ENCODE peak calls at places on chromosome 22, in seven cellular contexts. P, K, T, R, D, J and V are unnamed samples.

GRCh38 chr22:46714550-46714949 is 23.5 kb downstream of the CERK start:
- DNase-seq in P (no peak), K (no peak), T (no peak), R (peak; percentile 68), D (no peak), J (peak; percentile 40), V (no peak)

GRCh38 chr22:38907767-38908166 is 35.8 kb upstream of the CBX6 start:
- DNase-seq in P (no peak), K (no peak), T (no peak), R (no peak), D (no peak), J (no peak), V (no peak)

GRCh38 chr22:39423976-39424375 is 24.4 kb downstream of the TAB1 start:
- DNase-seq in P (no peak), K (no peak), T (no peak), R (no peak), D (no peak), J (no peak), V (no peak)

GRCh38 chr22:25572708-25573161 is 8.3 kb downstream of the GRK3 start:
- DNase-seq in P (no peak), K (no peak), T (no peak), R (no peak), D (no peak), J (no peak), V (no peak)

GRCh38 chr22:46699091-46699490 is 39.0 kb downstream of the CERK start:
- DNase-seq in P (no peak), K (no peak), T (no peak), R (no peak), D (no peak), J (no peak), V (no peak)

GRCh38 chr22:41237707-41238569 is 2.8 kb downstream of the CHADL start:
- DNase-seq in P (peak; percentile 23), K (peak; percentile 84), T (no peak), R (peak; percentile 36), D (no peak), J (peak; percentile 40), V (no peak)

GRCh38 chr22:41123151-41123550 is 30.8 kb downstream of the EP300 start:
- DNase-seq in P (no peak), K (no peak), T (no peak), R (peak; percentile 31), D (no peak), J (peak; percentile 36), V (no peak)

GRCh38 chr22:47618180-47618579 is 855.7 kb downstream of the TBC1D22A start:
- DNase-seq in P (no peak), K (no peak), T (no peak), R (no peak), D (no peak), J (no peak), V (no peak)

GRCh38 chr22:30204015-30204741 is 42.4 kb downstream of the LIF start:
- DNase-seq in P (no peak), K (no peak), T (peak; percentile 25), R (no peak), D (no peak), J (no peak), V (no peak)

GRCh38 chr22:30204742-30205111 is 41.8 kb downstream of the LIF start:
- DNase-seq in P (no peak), K (no peak), T (peak; percentile 66), R (peak; percentile 86), D (peak; percentile 31), J (peak; percentile 88), V (peak; percentile 69)

GRCh38 chr22:30206964-30207363 is 39.6 kb downstream of the LIF start:
- DNase-seq in P (no peak), K (no peak), T (no peak), R (peak; percentile 96), D (peak; percentile 80), J (peak; percentile 90), V (peak; percentile 93)

GRCh38 chr22:30202531-30203006 is 44.0 kb downstream of the LIF start:
- DNase-seq in P (no peak), K (no peak), T (no peak), R (peak; percentile 61), D (peak; percentile 31), J (peak; percentile 84), V (no peak)

DNA sequence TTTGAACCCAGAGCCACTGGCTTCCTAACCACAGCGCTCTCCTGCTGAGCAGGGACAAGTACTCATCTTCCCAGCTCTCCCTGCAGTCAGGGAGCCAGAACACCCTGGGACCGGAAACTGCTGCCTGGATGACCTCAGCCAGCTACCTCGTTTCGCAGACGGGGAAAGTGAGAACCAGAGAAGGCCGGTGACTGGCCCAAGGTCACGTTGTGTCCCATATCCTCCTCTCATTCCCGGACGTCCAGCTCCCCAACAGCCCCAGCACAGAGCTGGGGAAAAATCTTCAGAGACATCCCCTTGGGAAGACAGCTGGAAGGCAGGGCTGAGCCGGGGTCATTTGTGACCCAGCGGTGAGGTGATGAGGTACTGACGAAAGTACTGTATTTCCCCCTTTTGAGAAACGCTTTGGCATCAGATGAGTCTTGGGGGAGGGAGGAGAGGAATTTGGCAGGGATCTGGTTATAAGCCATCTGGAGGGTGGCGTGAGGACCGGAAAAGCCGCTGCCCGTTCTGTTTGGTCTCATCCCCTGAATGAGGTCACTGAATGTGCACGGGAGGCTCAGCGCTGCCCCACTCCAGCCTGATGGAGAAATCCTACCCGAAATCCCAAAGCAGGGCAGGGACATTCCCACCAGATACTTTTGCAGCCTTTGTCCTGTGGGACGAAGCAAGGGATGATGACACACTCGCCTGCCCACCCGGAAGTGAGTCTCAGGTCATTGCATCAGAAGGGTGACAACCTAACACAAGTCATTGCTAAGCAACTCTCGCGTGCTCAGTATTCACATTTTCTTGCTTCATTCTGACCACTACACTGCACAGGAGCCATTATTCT is 41.1 kb downstream of the LIF start:
- DNase-seq in P (no peak), K (no peak), T (peak; percentile 39), R (peak; percentile 99), D (peak; percentile 90), J (peak; percentile 97), V (peak; percentile 99)
- H3K4me3 ChIP-seq in P (no peak overlapping the region), K (no peak overlapping the region), T (peak overlapping the region; percentile 4), R (no peak overlapping the region), D (no peak overlapping the region), J (no peak overlapping the region), V (no peak overlapping the region)

DNA sequence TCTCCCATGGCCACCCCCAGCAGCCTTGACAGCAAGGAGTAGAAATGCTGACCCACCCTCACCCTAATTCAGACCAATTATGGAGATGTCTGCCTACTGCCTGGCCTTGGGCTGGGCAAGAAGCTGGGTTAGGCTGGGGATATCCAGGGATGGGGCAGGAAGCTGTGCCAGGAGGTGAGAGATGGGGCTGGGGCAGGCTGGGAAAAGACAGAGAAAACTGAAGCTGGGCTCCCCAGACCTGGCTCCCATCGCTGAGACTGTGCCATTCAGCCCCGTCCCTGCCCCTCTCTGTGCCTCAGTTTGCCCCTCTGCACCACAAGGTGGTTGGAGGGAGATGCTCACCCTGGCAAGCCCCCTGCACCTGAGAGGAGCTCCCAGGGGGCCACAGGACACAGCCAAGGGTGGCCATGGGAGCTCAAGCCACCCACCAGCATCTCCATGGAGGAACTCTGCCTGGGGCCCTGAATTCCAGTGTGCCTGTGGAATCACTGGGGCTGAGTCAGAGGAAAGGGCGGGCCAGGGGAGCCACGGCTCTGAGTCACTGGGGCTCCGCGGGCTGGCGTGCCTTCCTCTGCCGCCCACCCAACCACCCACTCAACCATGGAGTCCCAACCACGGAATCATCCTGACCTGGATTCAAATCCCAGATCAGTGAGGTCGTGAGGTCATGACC is 6.0 kb upstream of the CARD10 start:
- DNase-seq in P (no peak), K (no peak), T (no peak), R (peak; percentile 75), D (peak; percentile 37), J (peak; percentile 74), V (peak; percentile 54)
- H3K4me3 ChIP-seq in P (no peak overlapping the region), K (no peak overlapping the region), T (no peak overlapping the region), R (no peak overlapping the region), D (no peak overlapping the region), J (no peak overlapping the region), V (no peak overlapping the region)

DNA sequence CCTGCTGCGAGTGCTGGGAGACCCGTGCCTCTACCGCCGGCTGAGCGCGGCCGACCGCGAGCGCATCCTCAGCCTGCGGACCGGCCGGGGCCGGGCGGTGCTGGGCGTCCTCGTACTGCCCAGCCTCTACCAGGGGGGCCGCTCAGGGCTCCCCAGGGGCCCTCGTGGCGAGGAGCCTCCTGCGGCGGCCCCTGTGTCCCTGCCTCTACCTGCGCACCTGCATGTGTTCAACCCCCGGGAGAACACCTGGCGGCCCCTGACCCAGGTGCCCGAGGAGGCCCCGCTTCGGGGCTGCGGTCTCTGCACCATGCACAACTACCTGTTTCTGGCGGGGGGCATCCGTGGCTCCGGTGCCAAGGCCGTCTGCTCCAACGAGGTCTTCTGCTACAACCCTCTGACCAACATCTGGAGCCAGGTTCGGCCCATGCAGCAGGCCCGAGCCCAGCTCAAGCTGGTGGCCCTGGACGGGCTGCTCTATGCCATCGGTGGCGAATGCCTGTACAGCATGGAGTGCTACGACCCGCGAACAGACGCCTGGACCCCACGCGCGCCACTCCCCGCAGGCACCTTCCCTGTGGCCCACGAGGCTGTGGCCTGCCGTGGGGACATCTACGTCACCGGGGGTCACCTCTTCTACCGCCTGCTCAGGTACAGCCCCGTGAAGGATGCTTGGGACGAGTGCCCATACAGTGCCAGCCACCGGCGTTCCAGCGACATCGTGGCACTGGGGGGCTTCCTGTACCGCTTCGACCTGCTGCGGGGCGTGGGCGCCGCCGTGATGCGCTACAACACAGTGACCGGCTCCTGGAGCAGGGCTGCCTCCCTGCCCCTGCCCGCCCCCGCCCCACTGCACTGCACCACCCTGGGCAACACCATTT is 3.5 kb downstream of the KLHDC7B start:
- DNase-seq in P (no peak), K (peak; percentile 27), T (no peak), R (no peak), D (no peak), J (no peak), V (no peak)
- H3K4me3 ChIP-seq in P (peak overlapping the region; percentile 19), K (peak overlapping the region; percentile 70), T (no peak overlapping the region), R (no peak overlapping the region), D (no peak overlapping the region), J (no peak overlapping the region), V (no peak overlapping the region)

GRCh38 chr22:19731361-19731725 is 8.0 kb downstream of the GP1BB start:
- DNase-seq in P (no peak), K (no peak), T (no peak), R (no peak), D (no peak), J (no peak), V (no peak)

GRCh38 chr22:19730141-19730661 is 6.9 kb downstream of the GP1BB start:
- DNase-seq in P (no peak), K (no peak), T (no peak), R (no peak), D (no peak), J (no peak), V (no peak)

GRCh38 chr22:19731736-19732135 is 8.4 kb downstream of the GP1BB start:
- DNase-seq in P (no peak), K (no peak), T (no peak), R (no peak), D (no peak), J (no peak), V (no peak)

GRCh38 chr22:19729507-19729906 is 6.2 kb downstream of the GP1BB start:
- DNase-seq in P (no peak), K (no peak), T (no peak), R (no peak), D (no peak), J (no peak), V (no peak)

GRCh38 chr22:19730662-19731360 is 7.5 kb downstream of the GP1BB start:
- DNase-seq in P (no peak), K (peak; percentile 83), T (peak; percentile 87), R (peak; percentile 79), D (no peak), J (peak; percentile 81), V (peak; percentile 15)
- H3K4me3 ChIP-seq in P (peak overlapping the region; percentile 28), K (peak overlapping the region; percentile 66), T (peak overlapping the region; percentile 57), R (peak overlapping the region; percentile 47), D (peak overlapping the region; percentile 61), J (peak overlapping the region; percentile 56), V (peak overlapping the region; percentile 47)

GRCh38 chr22:34481090-34481489 is 560.8 kb upstream of the LARGE1 start:
- DNase-seq in P (no peak), K (no peak), T (no peak), R (no peak), D (no peak), J (no peak), V (no peak)
- H3K4me3 ChIP-seq in P (no peak overlapping the region), K (no peak overlapping the region), T (no peak overlapping the region), R (no peak overlapping the region), D (no peak overlapping the region), J (no peak overlapping the region), V (no peak overlapping the region)